ENCODE peak calls at places on chromosomes 7 and 10, in six cellular contexts. K is heart left ventricle; D is activated CD8-positive, alpha-beta T cell treated with anti-CD3 and anti-CD28 coated beads, Interleukin-2, amount 10 ng/mL, durations not matched to agents 7 days and 5 days; H is ecto neural progenitor cell; T is cerebellar cortex; Y is pancreas. O is an unnamed sample.
A peak's percentile ranks its signal among the peaks of the same experiment; 100 is the strongest.

GRCh38 chr7:127504715-127505114 is 80.7 kb downstream of the GCC1 start:
- DNase-seq in K (no peak), D (peak; percentile 33), H (peak; percentile 50), T (peak; percentile 15), Y (peak; percentile 65), O (no peak)

GRCh38 chr10:35546824-35547225 is 58.3 kb upstream of the GJD4 start:
- DNase-seq in D (no peak), Y (no peak), K (no peak), T (no peak), H (no peak), O (peak; percentile 52)

GRCh38 chr7:16915405-16915804 is 33.6 kb upstream of the AGR3 start:
- DNase-seq in D (no peak), T (no peak), Y (no peak), H (no peak), K (no peak), O (peak; percentile 58)

GRCh38 chr7:73526892-73527821 is 5.1 kb upstream of the BAZ1B start:
- DNase-seq in K (no peak), H (no peak), D (peak; percentile 32), Y (no peak), T (no peak), O (no peak)

GRCh38 chr10:38047666-38048065 is 37.2 kb downstream of the ZNF33A start:
- DNase-seq in H (no peak), D (no peak), T (no peak), Y (no peak), K (no peak), O (no peak)

GRCh38 chr10:124624456-124624855 is 119.7 kb downstream of the FAM53B start:
- DNase-seq in H (no peak), T (no peak), D (no peak), K (no peak), Y (no peak), O (no peak)

GRCh38 chr7:5780801-5781496 is 514 bp downstream of the RNF216 start:
- DNase-seq in Y (peak; percentile 81), H (no peak), T (no peak), K (peak; percentile 79), D (peak; percentile 52), O (peak; percentile 4)

GRCh38 chr7:76074306-76074971 is 26.5 kb downstream of the MDH2 start:
- DNase-seq in T (no peak), Y (no peak), K (no peak), D (no peak), H (no peak), O (no peak)

GRCh38 chr7:154503962-154504550 is 451.9 kb downstream of the DPP6 start:
- DNase-seq in T (peak; percentile 81), Y (no peak), D (no peak), K (no peak), H (no peak), O (peak; percentile 2)

GRCh38 chr7:78673272-78673671 is 780.2 kb downstream of the MAGI2 start:
- DNase-seq in D (no peak), Y (peak; percentile 49), T (peak; percentile 23), K (no peak), H (no peak), O (no peak)

GRCh38 chr7:113730309-113730955 is 188.4 kb downstream of the PPP1R3A start:
- DNase-seq in D (no peak), K (no peak), Y (no peak), T (no peak), H (no peak), O (peak; percentile 56)

GRCh38 chr10:26391701-26392695 is 46.1 kb upstream of the APBB1IP start:
- DNase-seq in D (no peak), Y (peak; percentile 50), H (peak; percentile 51), K (peak; percentile 63), T (no peak), O (no peak)

GRCh38 chr7:148921189-148921588 is 37.1 kb upstream of the EZH2 start:
- DNase-seq in H (no peak), Y (no peak), D (no peak), K (no peak), T (no peak), O (no peak)

GRCh38 chr10:104750306-104750705 is 109.2 kb downstream of the SORCS3 start:
- DNase-seq in K (no peak), H (no peak), D (no peak), Y (no peak), T (no peak), O (no peak)

GRCh38 chr10:11115337-11115736 is 97.7 kb downstream of the CELF2 start:
- DNase-seq in D (no peak), Y (no peak), K (no peak), T (no peak), H (no peak), O (no peak)

GRCh38 chr7:54932818-54933543 is 85.8 kb upstream of the EGFR start:
- DNase-seq in K (peak; percentile 75), Y (peak; percentile 85), D (no peak), H (peak; percentile 86), T (no peak), O (peak; percentile 24)

GRCh38 chr7:158055726-158056510 is 531.7 kb downstream of the PTPRN2 start:
- DNase-seq in K (no peak), Y (no peak), D (no peak), T (no peak), H (no peak), O (no peak)

GRCh38 chr10:14023612-14024348 is 306.9 kb downstream of the FRMD4A start:
- DNase-seq in K (no peak), T (no peak), H (no peak), D (no peak), Y (no peak), O (no peak)

GRCh38 chr7:120729300-120729699 is 128.6 kb downstream of the TSPAN12 start:
- DNase-seq in H (no peak), K (no peak), T (peak; percentile 96), Y (no peak), D (no peak), O (no peak)

GRCh38 chr7:134696261-134696660 is 49.6 kb downstream of the BPGM start:
- DNase-seq in D (no peak), H (no peak), Y (no peak), K (no peak), T (no peak), O (no peak)

GRCh38 chr7:25852995-25853713 is 298.8 kb upstream of the NFE2L3 start:
- DNase-seq in Y (no peak), T (no peak), D (no peak), H (no peak), K (no peak), O (no peak)

GRCh38 chr10:5281355-5281754 is 83.4 kb upstream of the UCN3 start:
- DNase-seq in K (no peak), Y (no peak), T (no peak), H (no peak), D (no peak), O (no peak)

GRCh38 chr7:80942261-80943041 is 23.6 kb upstream of the SEMA3C start:
- DNase-seq in D (no peak), Y (no peak), T (no peak), H (no peak), K (no peak), O (peak; percentile 95)

GRCh38 chr7:2726316-2727018 is 38.5 kb downstream of the AMZ1 start:
- DNase-seq in T (no peak), Y (peak; percentile 30), K (peak; percentile 27), H (no peak), D (no peak), O (no peak)